ENCODE peak calls at places on chromosomes 13 and 19, in seven cellular contexts. D is NCI-H82; N is heart left ventricle; X is B cell; Q is ELF-1; L is activated naive CD8-positive, alpha-beta T cell treated with anti-CD3 and anti-CD28 coated beads, Interleukin-2, amount 10 ng/mL, durations not matched to agents 7 days and 5 days; O is lower lobe of right lung. V is an unnamed sample.

GRCh38 chr13:94305934-94306333 is 173.5 kb downstream of the DCT start:
- DNase-seq in Q (no peak), X (no peak), D (no peak), L (no peak), O (no peak), N (no peak), V (no peak)

GRCh38 chr19:48969276-48970138 is 4.4 kb downstream of the FTL start:
- DNase-seq in D (peak), X (no peak), N (no peak), Q (peak), O (no peak), L (no peak), V (peak)

GRCh38 chr13:111005364-111005763 is 90.5 kb upstream of the ANKRD10 start:
- DNase-seq in N (no peak), D (no peak), Q (no peak), X (no peak), L (no peak), O (no peak), V (no peak)

GRCh38 chr13:29958476-29958875 is 108.1 kb upstream of the UBL3 start:
- DNase-seq in Q (no peak), D (no peak), N (no peak), O (no peak), X (no peak), L (no peak), V (no peak)

GRCh38 chr19:16153582-16154336 is 10.3 kb downstream of the HSH2D start:
- DNase-seq in D (peak), O (no peak), Q (peak), X (no peak), N (no peak), L (no peak), V (peak)

GRCh38 chr19:29812080-29812880 is 489 bp downstream of the CCNE1 start:
- DNase-seq in X (peak), Q (no peak), D (no peak), L (peak), N (peak), O (peak), V (peak)

GRCh38 chr19:794989-795658 is 2.1 kb upstream of the PTBP1 start:
- DNase-seq in D (no peak), N (peak), X (peak), O (no peak), L (no peak), Q (no peak), V (no peak)

GRCh38 chr13:113862766-113863510 is 938 bp downstream of the GAS6 start:
- DNase-seq in Q (peak), X (peak), O (peak), D (no peak), L (peak), N (peak), V (no peak)

GRCh38 chr13:24233351-24233901 is 72.9 kb downstream of the SPATA13 start:
- DNase-seq in Q (no peak), D (no peak), O (no peak), N (no peak), L (no peak), X (no peak), V (no peak)

GRCh38 chr13:72004975-72005374 is 138.0 kb upstream of the DACH1 start:
- DNase-seq in O (no peak), L (no peak), X (no peak), D (no peak), N (no peak), Q (no peak), V (no peak)

GRCh38 chr19:8113017-8113416 is 36.4 kb downstream of the FBN3 start:
- DNase-seq in N (no peak), Q (peak), X (no peak), O (peak), L (no peak), D (peak), V (no peak)

GRCh38 chr19:10430505-10431253 is 10.3 kb downstream of the PDE4A start:
- DNase-seq in D (peak), X (peak), N (peak), Q (no peak), O (peak), L (peak), V (no peak)

GRCh38 chr13:30963794-30964193 is 31.3 kb downstream of the TEX26 start:
- DNase-seq in Q (no peak), X (no peak), D (no peak), N (no peak), L (no peak), O (peak), V (no peak)

GRCh38 chr19:11102944-11103343 is 13.7 kb downstream of the LDLR start:
- DNase-seq in L (no peak), Q (no peak), X (no peak), N (no peak), O (no peak), D (no peak), V (no peak)

GRCh38 chr19:1843646-1844394 is 4.5 kb downstream of the REXO1 start:
- DNase-seq in D (no peak), N (no peak), Q (peak), X (no peak), O (no peak), L (no peak), V (no peak)

GRCh38 chr13:112346173-112346898 is 29.8 kb upstream of the SPACA7 start:
- DNase-seq in O (no peak), L (no peak), X (no peak), N (no peak), Q (peak), D (peak), V (no peak)

GRCh38 chr19:46748325-46749109 is 2.3 kb upstream of the STRN4 start:
- DNase-seq in N (peak), D (peak), L (peak), X (peak), O (peak), Q (peak), V (peak)

GRCh38 chr13:19695829-19696228 is 62.4 kb downstream of the MPHOSPH8 start:
- DNase-seq in O (no peak), N (no peak), X (no peak), L (no peak), Q (peak), D (no peak), V (no peak)

GRCh38 chr13:41075034-41075433 is 13.7 kb downstream of the WBP4 start:
- DNase-seq in Q (no peak), X (peak), N (no peak), L (no peak), O (no peak), D (peak), V (peak)

GRCh38 chr19:52785506-52785905 is 1.1 kb downstream of the ZNF600 start:
- DNase-seq in O (no peak), Q (no peak), L (no peak), X (no peak), N (no peak), D (no peak), V (no peak)

GRCh38 chr19:32387701-32388392 is 17.7 kb upstream of the DPY19L3 start:
- DNase-seq in X (no peak), L (no peak), Q (no peak), O (no peak), D (peak), N (no peak), V (no peak)

GRCh38 chr13:111460548-111461444 is 140.4 kb downstream of the TEX29 start:
- DNase-seq in L (no peak), X (no peak), O (no peak), N (no peak), D (peak), Q (peak), V (peak)

GRCh38 chr13:23979361-23980159 is 82.3 kb upstream of the C1QTNF9B start:
- DNase-seq in X (peak), Q (peak), D (peak), O (peak), N (peak), L (peak), V (no peak)

GRCh38 chr13:44129418-44129817 is 244.2 kb upstream of the SERP2 start:
- DNase-seq in D (no peak), L (no peak), X (no peak), O (no peak), Q (no peak), N (no peak), V (no peak)

GRCh38 chr19:2043864-2044708 is 7.0 kb downstream of the MKNK2 start:
- DNase-seq in Q (no peak), N (no peak), D (no peak), O (no peak), L (peak), X (peak), V (peak)

GRCh38 chr19:534088-534487 is 2.5 kb downstream of the CDC34 start:
- DNase-seq in X (no peak), Q (no peak), O (no peak), D (no peak), N (no peak), L (no peak), V (no peak)

GRCh38 chr19:2702170-2703076 is at the start of gene GNG7:
- DNase-seq in D (peak), N (peak), Q (peak), L (peak), O (peak), X (peak), V (peak)